ENCODE peak calls at places on chromosomes 1 and 21, in six cellular contexts. One of them, this sample, is unnamed.

GRCh38 chr1:244319283-244320132 is 132.2 kb downstream of the ADSS2 start:
- DNase-seq in heart left ventricle: no peak
- DNase-seq in AG04450: peak; percentile 36
- DNase-seq in neural crest cell: no peak
- DNase-seq in A549: no peak
- DNase-seq in cardiac muscle cell: no peak
- DNase-seq in this sample: no peak

GRCh38 chr1:113223546-113223945 is 150.5 kb downstream of the LRIG2 start:
- DNase-seq in heart left ventricle: peak; percentile 29
- DNase-seq in AG04450: no peak
- DNase-seq in neural crest cell: no peak
- DNase-seq in A549: no peak
- DNase-seq in cardiac muscle cell: no peak
- DNase-seq in this sample: no peak

GRCh38 chr1:198234511-198235251 is 77.9 kb downstream of the NEK7 start:
- DNase-seq in heart left ventricle: no peak
- DNase-seq in AG04450: no peak
- DNase-seq in neural crest cell: no peak
- DNase-seq in A549: no peak
- DNase-seq in cardiac muscle cell: peak; percentile 9
- DNase-seq in this sample: no peak

GRCh38 chr1:57963545-57963944 is 539.7 kb upstream of the DAB1 start:
- DNase-seq in heart left ventricle: no peak
- DNase-seq in AG04450: no peak
- DNase-seq in neural crest cell: no peak
- DNase-seq in A549: no peak
- DNase-seq in cardiac muscle cell: no peak
- DNase-seq in this sample: no peak

GRCh38 chr1:86541859-86542258 is 5.0 kb upstream of the CLCA4 start:
- DNase-seq in heart left ventricle: no peak
- DNase-seq in AG04450: no peak
- DNase-seq in neural crest cell: no peak
- DNase-seq in A549: no peak
- DNase-seq in cardiac muscle cell: no peak
- DNase-seq in this sample: no peak

GRCh38 chr1:48916121-48917069 is 139.7 kb upstream of the BEND5 start:
- DNase-seq in heart left ventricle: no peak
- DNase-seq in AG04450: no peak
- DNase-seq in neural crest cell: no peak
- DNase-seq in A549: peak; percentile 21
- DNase-seq in cardiac muscle cell: peak; percentile 23
- DNase-seq in this sample: no peak

GRCh38 chr1:202915146-202915545 is 11.9 kb downstream of the KLHL12 start:
- DNase-seq in heart left ventricle: no peak
- DNase-seq in AG04450: no peak
- DNase-seq in neural crest cell: no peak
- DNase-seq in A549: no peak
- DNase-seq in cardiac muscle cell: no peak
- DNase-seq in this sample: no peak

GRCh38 chr21:23507501-23507900 is 2099.8 kb downstream of the MRPL39 start:
- DNase-seq in heart left ventricle: no peak
- DNase-seq in AG04450: no peak
- DNase-seq in neural crest cell: no peak
- DNase-seq in A549: no peak
- DNase-seq in cardiac muscle cell: no peak
- DNase-seq in this sample: no peak

GRCh38 chr1:15424981-15425380 is 13.3 kb upstream of the CTRC start:
- DNase-seq in heart left ventricle: no peak
- DNase-seq in AG04450: no peak
- DNase-seq in neural crest cell: no peak
- DNase-seq in A549: no peak
- DNase-seq in cardiac muscle cell: no peak
- DNase-seq in this sample: no peak

GRCh38 chr1:246165826-246166709 is 341.0 kb downstream of the SMYD3 start:
- DNase-seq in heart left ventricle: no peak
- DNase-seq in AG04450: no peak
- DNase-seq in neural crest cell: no peak
- DNase-seq in A549: no peak
- DNase-seq in cardiac muscle cell: no peak
- DNase-seq in this sample: no peak

GRCh38 chr1:67355745-67356424 is 48.2 kb downstream of the IL12RB2 start:
- DNase-seq in heart left ventricle: no peak
- DNase-seq in AG04450: peak; percentile 15
- DNase-seq in neural crest cell: no peak
- DNase-seq in A549: no peak
- DNase-seq in cardiac muscle cell: no peak
- DNase-seq in this sample: no peak

GRCh38 chr1:38872401-38873026 is 634 bp downstream of the MYCBP start:
- DNase-seq in heart left ventricle: no peak
- DNase-seq in AG04450: no peak
- DNase-seq in neural crest cell: no peak
- DNase-seq in A549: peak; percentile 15
- DNase-seq in cardiac muscle cell: peak; percentile 32
- DNase-seq in this sample: no peak

GRCh38 chr1:33289858-33290154 is 31.1 kb downstream of the A3GALT2 start:
- DNase-seq in heart left ventricle: no peak
- DNase-seq in AG04450: no peak
- DNase-seq in neural crest cell: no peak
- DNase-seq in A549: no peak
- DNase-seq in cardiac muscle cell: no peak
- DNase-seq in this sample: no peak

GRCh38 chr1:193609592-193609991 is 423.2 kb upstream of the B3GALT2 start:
- DNase-seq in heart left ventricle: no peak
- DNase-seq in AG04450: no peak
- DNase-seq in neural crest cell: no peak
- DNase-seq in A549: no peak
- DNase-seq in cardiac muscle cell: no peak
- DNase-seq in this sample: no peak

GRCh38 chr1:161885013-161885412 is 118.9 kb downstream of the ATF6 start:
- DNase-seq in heart left ventricle: peak; percentile 28
- DNase-seq in AG04450: peak; percentile 78
- DNase-seq in neural crest cell: no peak
- DNase-seq in A549: peak; percentile 17
- DNase-seq in cardiac muscle cell: no peak
- DNase-seq in this sample: no peak

GRCh38 chr1:12556368-12556930 is 61.6 kb downstream of the DHRS3 start:
- DNase-seq in heart left ventricle: peak; percentile 42
- DNase-seq in AG04450: peak; percentile 85
- DNase-seq in neural crest cell: no peak
- DNase-seq in A549: no peak
- DNase-seq in cardiac muscle cell: peak; percentile 38
- DNase-seq in this sample: no peak

GRCh38 chr21:33967086-33967571 is 51.5 kb upstream of the ATP5PO start:
- DNase-seq in heart left ventricle: no peak
- DNase-seq in AG04450: no peak
- DNase-seq in neural crest cell: no peak
- DNase-seq in A549: no peak
- DNase-seq in cardiac muscle cell: peak; percentile 46
- DNase-seq in this sample: no peak

GRCh38 chr1:89971600-89971999 is 23.3 kb upstream of the ZNF326 start:
- DNase-seq in heart left ventricle: no peak
- DNase-seq in AG04450: no peak
- DNase-seq in neural crest cell: no peak
- DNase-seq in A549: no peak
- DNase-seq in cardiac muscle cell: no peak
- DNase-seq in this sample: no peak

GRCh38 chr1:185229981-185230380 is 73.0 kb downstream of the SWT1 start:
- DNase-seq in heart left ventricle: no peak
- DNase-seq in AG04450: no peak
- DNase-seq in neural crest cell: no peak
- DNase-seq in A549: no peak
- DNase-seq in cardiac muscle cell: no peak
- DNase-seq in this sample: no peak

GRCh38 chr21:45378258-45378966 is 26.6 kb upstream of the COL18A1 start:
- DNase-seq in heart left ventricle: no peak
- DNase-seq in AG04450: peak; percentile 26
- DNase-seq in neural crest cell: no peak
- DNase-seq in A549: no peak
- DNase-seq in cardiac muscle cell: no peak
- DNase-seq in this sample: no peak

GRCh38 chr1:159055181-159055621 is 21.4 kb downstream of the AIM2 start:
- DNase-seq in heart left ventricle: no peak
- DNase-seq in AG04450: no peak
- DNase-seq in neural crest cell: no peak
- DNase-seq in A549: no peak
- DNase-seq in cardiac muscle cell: no peak
- DNase-seq in this sample: no peak

GRCh38 chr1:245996806-245997205 is 510.3 kb downstream of the SMYD3 start:
- DNase-seq in heart left ventricle: no peak
- DNase-seq in AG04450: no peak
- DNase-seq in neural crest cell: no peak
- DNase-seq in A549: no peak
- DNase-seq in cardiac muscle cell: no peak
- DNase-seq in this sample: no peak

GRCh38 chr1:165890684-165891083 is 63.3 kb downstream of the UCK2 start:
- DNase-seq in heart left ventricle: peak; percentile 47
- DNase-seq in AG04450: no peak
- DNase-seq in neural crest cell: no peak
- DNase-seq in A549: no peak
- DNase-seq in cardiac muscle cell: no peak
- DNase-seq in this sample: no peak

GRCh38 chr1:28895896-28896608 is 18.3 kb upstream of the EPB41 start:
- DNase-seq in heart left ventricle: no peak
- DNase-seq in AG04450: no peak
- DNase-seq in neural crest cell: no peak
- DNase-seq in A549: no peak
- DNase-seq in cardiac muscle cell: no peak
- DNase-seq in this sample: no peak

GRCh38 chr1:28890836-28891235 is 23.5 kb upstream of the EPB41 start:
- DNase-seq in heart left ventricle: no peak
- DNase-seq in AG04450: no peak
- DNase-seq in neural crest cell: no peak
- DNase-seq in A549: no peak
- DNase-seq in cardiac muscle cell: no peak
- DNase-seq in this sample: no peak

GRCh38 chr1:28891256-28891655 is 23.1 kb upstream of the EPB41 start:
- DNase-seq in heart left ventricle: no peak
- DNase-seq in AG04450: no peak
- DNase-seq in neural crest cell: no peak
- DNase-seq in A549: no peak
- DNase-seq in cardiac muscle cell: no peak
- DNase-seq in this sample: no peak

GRCh38 chr1:28894785-28895184 is 19.6 kb upstream of the EPB41 start:
- DNase-seq in heart left ventricle: no peak
- DNase-seq in AG04450: no peak
- DNase-seq in neural crest cell: no peak
- DNase-seq in A549: no peak
- DNase-seq in cardiac muscle cell: no peak
- DNase-seq in this sample: no peak

GRCh38 chr1:28893403-28894102 is 20.8 kb upstream of the EPB41 start:
- DNase-seq in heart left ventricle: no peak
- DNase-seq in AG04450: no peak
- DNase-seq in neural crest cell: no peak
- DNase-seq in A549: no peak
- DNase-seq in cardiac muscle cell: no peak
- DNase-seq in this sample: no peak
- TF ChIP-seq CTCF in heart left ventricle: no peak
- TF ChIP-seq CTCF in AG04450: peak; percentile 45
- TF ChIP-seq CTCF in neural crest cell: peak; percentile 50
- TF ChIP-seq CTCF in A549: no peak
- TF ChIP-seq CTCF in cardiac muscle cell: peak; percentile 36
- TF ChIP-seq CTCF in this sample: peak; percentile 38

GRCh38 chr1:109547412-109548320 is 749 bp upstream of the GNAI3 start:
- DNase-seq in heart left ventricle: no peak
- DNase-seq in AG04450: no peak
- DNase-seq in neural crest cell: no peak
- DNase-seq in A549: no peak
- DNase-seq in cardiac muscle cell: no peak
- DNase-seq in this sample: no peak

GRCh38 chr1:109543988-109544735 is 4.3 kb upstream of the GNAI3 start:
- DNase-seq in heart left ventricle: no peak
- DNase-seq in AG04450: no peak
- DNase-seq in neural crest cell: no peak
- DNase-seq in A549: no peak
- DNase-seq in cardiac muscle cell: no peak
- DNase-seq in this sample: no peak

GRCh38 chr1:109543283-109543987 is 3.8 kb downstream of the GPR61 start:
- DNase-seq in heart left ventricle: no peak
- DNase-seq in AG04450: no peak
- DNase-seq in neural crest cell: no peak
- DNase-seq in A549: no peak
- DNase-seq in cardiac muscle cell: no peak
- DNase-seq in this sample: no peak

GRCh38 chr1:109546311-109547109 is 1.9 kb upstream of the GNAI3 start:
- DNase-seq in heart left ventricle: peak; percentile 89
- DNase-seq in AG04450: peak; percentile 64
- DNase-seq in neural crest cell: peak; percentile 97
- DNase-seq in A549: peak; percentile 79
- DNase-seq in cardiac muscle cell: peak; percentile 92
- DNase-seq in this sample: peak; percentile 78

GRCh38 chr1:109548321-109549267 is at the start of gene GNAI3:
- DNase-seq in heart left ventricle: peak; percentile 95
- DNase-seq in AG04450: peak; percentile 85
- DNase-seq in neural crest cell: peak; percentile 81
- DNase-seq in A549: peak; percentile 91
- DNase-seq in cardiac muscle cell: peak; percentile 96
- DNase-seq in this sample: peak; percentile 74
- TF ChIP-seq CTCF in heart left ventricle: no peak
- TF ChIP-seq CTCF in AG04450: no peak
- TF ChIP-seq CTCF in neural crest cell: no peak
- TF ChIP-seq CTCF in A549: no peak
- TF ChIP-seq CTCF in cardiac muscle cell: no peak
- TF ChIP-seq CTCF in this sample: no peak

GRCh38 chr1:225451840-225452515 is 24.1 kb upstream of the LBR start:
- DNase-seq in heart left ventricle: no peak
- DNase-seq in AG04450: no peak
- DNase-seq in neural crest cell: no peak
- DNase-seq in A549: no peak
- DNase-seq in cardiac muscle cell: no peak
- DNase-seq in this sample: no peak
- TF ChIP-seq CTCF in heart left ventricle: no peak
- TF ChIP-seq CTCF in AG04450: no peak
- TF ChIP-seq CTCF in neural crest cell: no peak
- TF ChIP-seq CTCF in A549: no peak
- TF ChIP-seq CTCF in cardiac muscle cell: no peak
- TF ChIP-seq CTCF in this sample: no peak

GRCh38 chr1:29653886-29654450 is 417.6 kb downstream of the PTPRU start:
- DNase-seq in heart left ventricle: no peak
- DNase-seq in AG04450: no peak
- DNase-seq in neural crest cell: no peak
- DNase-seq in A549: no peak
- DNase-seq in cardiac muscle cell: no peak
- DNase-seq in this sample: no peak

GRCh38 chr1:29658688-29659087 is 422.4 kb downstream of the PTPRU start:
- DNase-seq in heart left ventricle: no peak
- DNase-seq in AG04450: no peak
- DNase-seq in neural crest cell: no peak
- DNase-seq in A549: no peak
- DNase-seq in cardiac muscle cell: no peak
- DNase-seq in this sample: no peak

GRCh38 chr1:29657816-29658215 is 421.5 kb downstream of the PTPRU start:
- DNase-seq in heart left ventricle: no peak
- DNase-seq in AG04450: no peak
- DNase-seq in neural crest cell: no peak
- DNase-seq in A549: no peak
- DNase-seq in cardiac muscle cell: no peak
- DNase-seq in this sample: no peak

GRCh38 chr1:29655145-29655544 is 418.8 kb downstream of the PTPRU start:
- DNase-seq in heart left ventricle: no peak
- DNase-seq in AG04450: no peak
- DNase-seq in neural crest cell: no peak
- DNase-seq in A549: no peak
- DNase-seq in cardiac muscle cell: no peak
- DNase-seq in this sample: no peak

GRCh38 chr1:29655945-29656866 is 419.9 kb downstream of the PTPRU start:
- DNase-seq in heart left ventricle: peak; percentile 1
- DNase-seq in AG04450: no peak
- DNase-seq in neural crest cell: peak; percentile 31
- DNase-seq in A549: no peak
- DNase-seq in cardiac muscle cell: peak; percentile 20
- DNase-seq in this sample: no peak
- TF ChIP-seq CTCF in heart left ventricle: no peak
- TF ChIP-seq CTCF in AG04450: peak; percentile 70
- TF ChIP-seq CTCF in neural crest cell: peak; percentile 64
- TF ChIP-seq CTCF in A549: no peak
- TF ChIP-seq CTCF in cardiac muscle cell: peak; percentile 40
- TF ChIP-seq CTCF in this sample: peak; percentile 48

This sample was measured in D721Med.